ENCODE peak calls at places on chromosomes 13 and 19, in five cellular contexts. L, G, N, Z and X are unnamed samples. For H3K4me1, the result is how much of the 10 kb centered on the place peaks cover.

GRCh38 chr19:19026299-19026971 is 6.9 kb downstream of the SUGP2 start:
- DNase-seq in N (no peak), Z (no peak), L (peak), G (peak), X (no peak)

GRCh38 chr19:5094768-5095567 is 126.1 kb downstream of the KDM4B start:
- DNase-seq in G (no peak), N (no peak), Z (no peak), L (no peak), X (no peak)

GRCh38 chr13:67439365-67439764 is 209.2 kb upstream of the PCDH9 start:
- DNase-seq in N (no peak), L (no peak), Z (no peak), G (no peak), X (no peak)

GRCh38 chr19:33502991-33503790 is 18.4 kb downstream of the PEPD start:
- DNase-seq in G (no peak), L (peak), Z (no peak), N (no peak), X (no peak)

GRCh38 chr13:36819811-36820140 is 754 bp downstream of the RFXAP start:
- DNase-seq in Z (no peak), N (no peak), G (no peak), L (no peak), X (no peak)

GRCh38 chr19:23558541-23558940 is 128.5 kb downstream of the ZNF675 start:
- DNase-seq in Z (no peak), G (no peak), N (no peak), L (no peak), X (no peak)

GRCh38 chr19:732325-733069 is 18.4 kb upstream of the MISP start:
- DNase-seq in L (no peak), G (no peak), Z (no peak), N (no peak), X (no peak)

GRCh38 chr19:4547303-4548237 is 7.7 kb upstream of the LRG1 start:
- DNase-seq in G (no peak), L (peak), N (peak), Z (no peak), X (no peak)

GRCh38 chr13:46486270-46486669 is 66.7 kb upstream of the LRCH1 start:
- DNase-seq in N (no peak), G (no peak), Z (no peak), L (no peak), X (no peak)

GRCh38 chr13:69050696-69051095 is 1056.9 kb upstream of the ATXN8OS start:
- DNase-seq in G (no peak), Z (no peak), N (no peak), L (no peak), X (no peak)

GRCh38 chr19:15432018-15432494 is 13.3 kb upstream of the AKAP8L start:
- DNase-seq in N (no peak), G (no peak), Z (no peak), L (no peak), X (no peak)

GRCh38 chr13:48728876-48729275 is 75.1 kb downstream of the CYSLTR2 start:
- DNase-seq in Z (no peak), G (no peak), L (no peak), N (no peak), X (no peak)

GRCh38 chr13:80189889-80190597 is 150.9 kb downstream of the SPRY2 start:
- DNase-seq in L (no peak), Z (no peak), G (no peak), N (no peak), X (no peak)

GRCh38 chr19:35045667-35046300 is 4.3 kb downstream of the HPN start:
- DNase-seq in L (no peak), N (no peak), G (no peak), Z (no peak), X (no peak)

GRCh38 chr13:74464656-74465055 is 330.5 kb upstream of the KLF12 start:
- DNase-seq in L (no peak), N (no peak), Z (no peak), G (no peak), X (no peak)

GRCh38 chr13:50144473-50145160 is 129.4 kb downstream of the KCNRG start:
- DNase-seq in N (no peak), Z (no peak), L (no peak), G (no peak), X (no peak)

GRCh38 chr19:33505823-33506222 is 15.8 kb downstream of the PEPD start:
- DNase-seq in N (no peak), G (no peak), L (no peak), Z (no peak), X (no peak)

GRCh38 chr19:3094638-3095374 is 644 bp downstream of the GNA11 start:
- DNase-seq in L (no peak), G (no peak), N (no peak), Z (no peak), X (no peak)

GRCh38 chr19:33868821-33869412 is 72.2 kb downstream of the KCTD15 start:
- DNase-seq in G (no peak), L (no peak), Z (peak), N (peak), X (no peak)

GRCh38 chr19:31418055-31418454 is 68.8 kb upstream of the TSHZ3 start:
- DNase-seq in G (no peak), L (no peak), N (no peak), Z (no peak), X (no peak)
- H3K4me1 ChIP-seq in G (under half), L (under half), N (under half), Z (under half), X (under half)

GRCh38 chr19:44737238-44738160 is 11.0 kb upstream of the BCL3 start:
- DNase-seq in N (no peak), Z (no peak), G (peak), L (peak), X (no peak)
- TF ChIP-seq POLR2A in N (no peak), Z (no peak), G (no peak), L (peak), X (no peak)

DNA sequence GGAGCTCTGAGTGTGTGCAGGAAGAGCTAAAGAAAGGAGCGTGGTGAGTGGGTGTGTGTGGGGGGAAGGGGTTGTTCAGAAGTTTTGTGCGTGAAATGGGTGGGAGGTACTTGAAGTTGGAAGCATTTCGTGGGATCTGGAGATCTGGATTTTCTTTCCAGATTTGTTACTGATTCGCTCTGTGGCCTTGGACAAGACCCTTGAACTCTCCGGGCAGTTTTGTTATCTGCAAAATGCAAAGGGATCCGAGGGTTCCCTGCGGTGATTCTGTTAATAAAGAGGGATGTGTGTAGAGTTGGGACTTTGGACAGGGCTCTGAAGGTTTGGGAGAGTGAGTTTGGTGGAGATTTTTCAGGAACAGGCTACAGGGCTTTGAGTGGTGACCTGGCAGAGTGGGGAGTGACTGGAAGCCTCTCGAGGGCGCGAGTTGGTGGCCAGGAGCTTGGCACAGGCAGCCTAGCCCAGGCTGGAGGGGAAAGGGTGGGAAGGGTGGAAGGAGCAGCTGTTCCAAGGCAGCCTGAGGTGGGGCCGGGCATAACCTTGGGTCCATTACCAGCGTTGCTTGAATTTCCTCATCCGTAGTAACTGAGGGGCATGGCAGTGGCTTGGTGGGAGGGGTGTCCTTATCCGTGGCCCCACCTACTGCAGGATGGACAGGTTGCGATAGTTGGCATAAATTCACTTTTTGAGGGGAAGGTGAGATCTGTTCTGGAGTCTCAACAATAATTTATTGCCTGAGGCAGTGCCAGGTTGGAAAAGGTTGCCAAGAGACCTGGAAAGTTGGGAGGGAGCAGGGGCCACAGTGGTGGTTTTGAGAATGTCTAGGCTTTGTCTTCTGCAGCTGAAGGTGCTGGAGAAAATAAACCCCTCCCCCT is 2.1 kb downstream of the ACTN4 start:
- DNase-seq in Z (peak), G (peak), N (peak), L (peak), X (no peak)
- H3K4me3 ChIP-seq in Z (peak), G (peak), N (peak), L (peak), X (peak)

GRCh38 chr13:112254061-112254818 is 121.9 kb upstream of the SPACA7 start:
- DNase-seq in Z (no peak), L (no peak), N (no peak), G (no peak), X (no peak)

GRCh38 chr13:112253631-112254030 is 122.5 kb upstream of the SPACA7 start:
- DNase-seq in Z (no peak), G (no peak), N (no peak), L (no peak), X (no peak)

GRCh38 chr13:112254900-112255299 is 121.3 kb upstream of the SPACA7 start:
- DNase-seq in Z (no peak), G (no peak), N (no peak), L (no peak), X (no peak)

GRCh38 chr13:112256716-112257497 is 119.2 kb upstream of the SPACA7 start:
- DNase-seq in N (no peak), L (no peak), G (no peak), Z (no peak), X (no peak)

DNA sequence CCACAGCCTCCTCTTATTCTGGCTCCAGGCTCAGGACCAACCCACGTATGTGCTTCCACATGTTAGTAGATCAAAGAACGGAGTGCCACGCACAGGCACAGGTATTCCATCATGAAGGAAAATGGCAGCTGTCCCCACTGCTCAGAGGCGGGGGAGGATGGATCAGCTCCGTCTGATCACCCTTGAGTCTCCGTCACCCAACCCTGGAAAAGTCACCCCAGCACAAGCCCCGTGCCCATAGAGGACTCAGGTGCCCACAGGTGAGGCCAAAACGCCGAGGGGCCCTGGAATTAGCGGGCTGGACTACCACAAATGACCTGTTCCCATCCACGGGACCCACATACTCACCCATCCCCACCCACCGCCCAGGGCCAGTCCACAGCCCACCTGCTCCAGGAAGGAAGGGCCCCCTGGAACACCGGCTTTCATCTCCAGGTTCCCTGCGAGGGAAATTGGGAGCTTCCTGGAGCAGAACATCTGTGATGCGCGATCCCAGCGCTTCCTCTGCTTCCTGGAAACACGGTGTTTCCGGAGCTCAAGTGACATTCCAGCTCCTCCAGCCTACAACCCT is 120.5 kb upstream of the SPACA7 start:
- DNase-seq in N (no peak), Z (no peak), L (no peak), G (no peak), X (no peak)
- H3K4me1 ChIP-seq in N (under half), Z (under half), L (under half), G (under half), X (under half)

DNA sequence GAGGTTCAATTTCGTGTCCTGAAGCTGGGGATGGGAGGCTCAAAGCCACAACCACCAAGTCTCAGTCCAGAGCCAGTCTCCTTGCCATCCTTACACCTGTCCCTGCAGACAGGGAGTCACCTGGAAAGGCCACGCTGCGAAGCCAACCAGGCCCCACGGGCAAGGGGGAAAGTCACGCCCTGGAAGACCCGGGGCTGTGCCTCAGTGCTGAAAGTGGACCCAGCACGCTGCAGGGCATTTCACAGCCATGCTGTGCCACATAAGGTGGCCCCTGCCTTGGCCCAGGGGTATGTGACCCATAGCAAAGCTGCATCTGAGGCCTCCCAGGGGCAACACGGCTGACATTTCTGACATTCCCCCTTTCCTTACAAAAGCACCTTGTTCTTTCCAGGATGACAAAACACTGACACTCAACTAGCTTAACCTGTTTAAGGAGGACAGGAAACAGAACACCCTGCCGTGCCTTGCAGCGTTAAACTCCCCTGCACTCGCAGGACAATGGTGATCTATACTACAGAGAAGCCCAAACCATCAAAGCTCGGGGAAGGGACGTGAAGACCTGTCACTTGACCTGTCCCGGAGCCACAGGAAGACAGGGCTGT is 14.8 kb downstream of the CHERP start:
- DNase-seq in N (no peak), L (no peak), G (no peak), Z (no peak), X (no peak)
- TF ChIP-seq POLR2A in N (no peak), L (no peak), G (peak), Z (no peak), X (no peak)

GRCh38 chr13:20826810-20827560 is 53.2 kb upstream of the EEF1AKMT1 start:
- DNase-seq in L (no peak), N (no peak), Z (no peak), G (no peak), X (no peak)

GRCh38 chr13:20831254-20831653 is 57.5 kb upstream of the EEF1AKMT1 start:
- DNase-seq in Z (no peak), N (no peak), L (no peak), G (no peak), X (no peak)

GRCh38 chr13:20831933-20832332 is 58.2 kb upstream of the EEF1AKMT1 start:
- DNase-seq in G (no peak), L (no peak), N (no peak), Z (no peak), X (no peak)

GRCh38 chr13:20826301-20826700 is 52.5 kb upstream of the EEF1AKMT1 start:
- DNase-seq in N (no peak), G (no peak), L (no peak), Z (no peak), X (no peak)

DNA sequence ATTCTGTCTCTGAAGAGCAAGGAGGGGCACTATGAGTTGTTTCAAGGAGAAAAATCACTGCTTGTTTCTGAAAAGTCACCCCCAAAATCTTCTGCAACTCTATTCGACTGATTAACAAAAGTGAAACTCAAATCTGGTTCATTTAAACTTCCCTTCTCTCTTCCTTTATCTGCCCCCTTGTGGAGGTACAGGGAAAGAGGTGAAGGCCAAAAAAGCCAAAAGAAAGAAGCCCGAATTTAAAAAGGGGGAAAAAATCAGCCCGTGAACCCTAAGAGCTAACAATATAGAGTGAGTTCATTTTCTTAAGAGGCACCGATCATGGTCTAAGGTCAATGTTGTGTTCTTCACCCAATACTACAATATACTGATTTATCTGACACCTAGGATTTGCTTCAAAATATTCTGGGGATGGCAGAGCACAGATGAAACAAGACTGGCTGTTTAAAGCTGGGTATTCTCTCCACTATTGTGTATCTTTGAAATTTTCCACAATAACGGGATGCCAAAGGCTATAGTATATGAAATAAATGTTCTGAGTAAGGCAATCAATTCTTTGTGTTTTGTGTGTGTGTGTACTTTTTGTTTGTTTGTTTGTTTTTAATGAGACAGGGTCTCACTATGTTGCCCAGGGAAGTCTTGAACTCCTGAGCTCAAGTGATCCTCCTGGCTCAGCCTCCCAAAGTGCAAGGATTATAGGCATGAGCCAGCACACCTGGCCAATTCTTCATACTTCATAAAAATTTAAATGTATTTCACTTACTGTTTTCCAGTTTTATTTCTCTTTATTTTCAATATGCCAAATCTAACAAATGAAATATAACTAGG is 55.0 kb upstream of the EEF1AKMT1 start:
- DNase-seq in L (no peak), G (peak), N (no peak), Z (peak), X (no peak)
- H3K4me3 ChIP-seq in L (peak), G (no peak), N (no peak), Z (no peak), X (no peak)